ENCODE peak calls at places on chromosome 19, in five cellular contexts. U is Panc1, T is K562, Z is HepG2, F is upper lobe of left lung. Y is an unnamed sample.

GRCh38 chr19:17963936-17964691 is 2.8 kb upstream of the KCNN1 start:
- ATAC-seq in U (no peak), T (no peak), Z (no peak), F (no peak), Y (no peak)

GRCh38 chr19:27746691-27747380 is 1466.1 kb downstream of the UQCRFS1 start:
- ATAC-seq in U (peak; percentile 83), T (peak; percentile 73), Z (no peak), F (peak; percentile 37), Y (peak; percentile 36)

GRCh38 chr19:17385878-17386611 is 8.0 kb downstream of the CCDC194 start:
- ATAC-seq in U (peak; percentile 66), T (peak; percentile 80), Z (peak; percentile 68), F (peak; percentile 74), Y (peak; percentile 39)

GRCh38 chr19:47436712-47437401 is 17.5 kb upstream of the MEIS3 start:
- ATAC-seq in U (peak; percentile 96), T (peak; percentile 97), Z (peak; percentile 92), F (peak; percentile 94), Y (peak; percentile 87)

GRCh38 chr19:1752757-1753728 is at the start of gene ONECUT3:
- ATAC-seq in U (peak; percentile 60), T (no peak), Z (no peak), F (no peak), Y (no peak)

GRCh38 chr19:27522223-27522622 is 1690.7 kb downstream of the UQCRFS1 start:
- ATAC-seq in U (no peak), T (no peak), Z (no peak), F (no peak), Y (no peak)

GRCh38 chr19:13959962-13960862 is 7.9 kb downstream of the DCAF15 start:
- ATAC-seq in U (peak; percentile 52), T (peak; percentile 69), Z (peak; percentile 66), F (no peak), Y (no peak)

GRCh38 chr19:18083929-18084684 is 2.6 kb downstream of the IL12RB1 start:
- ATAC-seq in U (no peak), T (no peak), Z (no peak), F (no peak), Y (no peak)

GRCh38 chr19:18051887-18052286 is 34.8 kb downstream of the IL12RB1 start:
- ATAC-seq in U (no peak), T (no peak), Z (no peak), F (peak; percentile 39), Y (peak; percentile 58)

GRCh38 chr19:35328851-35329285 is at the start of gene CD22:
- ATAC-seq in U (no peak), T (no peak), Z (no peak), F (no peak), Y (no peak)

GRCh38 chr19:57099199-57099661 is 20.6 kb upstream of the USP29 start:
- ATAC-seq in U (peak; percentile 88), T (peak; percentile 77), Z (peak; percentile 78), F (peak; percentile 81), Y (peak; percentile 46)

GRCh38 chr19:55442372-55443044 is 592 bp downstream of the SHISA7 start:
- ATAC-seq in U (peak; percentile 59), T (no peak), Z (no peak), F (no peak), Y (no peak)
- H3K4me3 ChIP-seq in U (no peak overlapping the region), T (peak overlapping the region; percentile 0), Z (no peak overlapping the region), F (no peak overlapping the region), Y (no peak overlapping the region)

GRCh38 chr19:44758596-44758995 is 10.1 kb downstream of the BCL3 start:
- ATAC-seq in U (peak; percentile 8), T (no peak), Z (no peak), F (no peak), Y (no peak)

GRCh38 chr19:44756089-44756562 is 7.6 kb downstream of the BCL3 start:
- ATAC-seq in U (no peak), T (no peak), Z (no peak), F (no peak), Y (no peak)

GRCh38 chr19:44759083-44759804 is 10.7 kb downstream of the BCL3 start:
- ATAC-seq in U (no peak), T (no peak), Z (no peak), F (no peak), Y (no peak)

GRCh38 chr19:44757057-44757734 is 8.7 kb downstream of the BCL3 start:
- ATAC-seq in U (peak; percentile 12), T (no peak), Z (no peak), F (peak; percentile 46), Y (peak; percentile 60)

DNA sequence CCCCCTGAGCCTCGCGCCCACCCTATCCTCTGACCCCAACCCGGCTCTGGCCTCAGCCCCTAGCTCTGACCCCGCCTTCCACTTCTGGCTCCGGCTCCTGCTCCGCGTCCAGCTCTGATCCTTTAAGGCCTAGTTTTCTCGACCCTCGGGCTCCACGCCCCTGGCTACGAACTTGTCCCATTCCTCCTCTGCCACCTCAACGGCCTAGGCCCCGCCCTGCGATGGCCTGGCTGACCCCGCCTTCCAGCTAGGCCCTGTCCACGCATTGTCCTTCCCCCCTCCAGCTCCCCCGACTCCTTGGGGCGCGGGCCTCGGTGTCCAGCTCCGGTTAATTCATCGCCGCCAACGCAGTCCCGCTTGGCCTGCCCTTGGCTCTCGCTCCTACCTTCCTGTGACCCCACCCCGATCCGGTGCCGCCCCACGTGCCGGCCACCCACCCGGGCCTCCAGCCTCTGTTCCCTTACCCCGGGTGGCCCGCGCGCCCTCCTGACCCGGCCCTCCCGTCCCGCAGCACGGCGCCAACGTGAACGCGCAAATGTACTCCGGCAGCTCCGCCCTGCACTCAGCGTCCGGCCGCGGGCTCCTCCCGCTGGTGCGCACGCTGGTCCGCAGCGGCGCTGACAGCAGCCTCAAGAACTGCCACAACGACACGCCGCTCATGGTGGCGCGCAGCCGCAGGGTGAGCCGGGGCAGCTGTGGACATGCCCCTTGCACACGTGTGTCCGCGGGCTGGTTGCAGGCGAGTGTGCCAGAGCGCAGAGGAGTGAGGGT is 9.4 kb downstream of the BCL3 start:
- ATAC-seq in U (no peak), T (no peak), Z (no peak), F (peak; percentile 45), Y (peak; percentile 63)
- TF ChIP-seq CTCF in U (no peak), T (no peak), Z (no peak), F (peak; percentile 31), Y (peak; percentile 24)

GRCh38 chr19:3068071-3068470 is 5.8 kb upstream of the TLE5 start:
- ATAC-seq in U (no peak), T (no peak), Z (no peak), F (no peak), Y (no peak)
- TF ChIP-seq POLR2AphosphoS5 in U (no peak), T (no peak), Z (no peak), F (no peak), Y (no peak)

GRCh38 chr19:3365447-3366103 is 808 bp upstream of the NFIC start:
- ATAC-seq in U (peak; percentile 47), T (peak; percentile 45), Z (no peak), F (peak; percentile 77), Y (peak; percentile 74)
- H3K4me3 ChIP-seq in U (peak overlapping the region; percentile 47), T (peak overlapping the region; percentile 53), Z (peak overlapping the region; percentile 37), F (peak overlapping the region; percentile 78), Y (peak overlapping the region; percentile 94)

GRCh38 chr19:49223472-49223871 is 65.9 kb downstream of the TRPM4 start:
- ATAC-seq in U (no peak), T (no peak), Z (no peak), F (no peak), Y (no peak)

GRCh38 chr19:49222528-49222927 is 64.9 kb downstream of the TRPM4 start:
- ATAC-seq in U (no peak), T (no peak), Z (no peak), F (no peak), Y (no peak)

GRCh38 chr19:49229416-49229815 is 71.8 kb downstream of the TRPM4 start:
- ATAC-seq in U (no peak), T (no peak), Z (no peak), F (no peak), Y (no peak)

GRCh38 chr19:49222011-49222410 is 64.4 kb downstream of the TRPM4 start:
- ATAC-seq in U (no peak), T (no peak), Z (no peak), F (no peak), Y (no peak)

GRCh38 chr19:49224856-49225255 is 67.3 kb downstream of the TRPM4 start:
- ATAC-seq in U (peak; percentile 92), T (peak; percentile 89), Z (peak; percentile 76), F (no peak), Y (no peak)
- TF ChIP-seq CTCF in U (peak; percentile 77), T (peak; percentile 77), Z (peak; percentile 81), F (peak; percentile 38), Y (peak; percentile 6)

DNA sequence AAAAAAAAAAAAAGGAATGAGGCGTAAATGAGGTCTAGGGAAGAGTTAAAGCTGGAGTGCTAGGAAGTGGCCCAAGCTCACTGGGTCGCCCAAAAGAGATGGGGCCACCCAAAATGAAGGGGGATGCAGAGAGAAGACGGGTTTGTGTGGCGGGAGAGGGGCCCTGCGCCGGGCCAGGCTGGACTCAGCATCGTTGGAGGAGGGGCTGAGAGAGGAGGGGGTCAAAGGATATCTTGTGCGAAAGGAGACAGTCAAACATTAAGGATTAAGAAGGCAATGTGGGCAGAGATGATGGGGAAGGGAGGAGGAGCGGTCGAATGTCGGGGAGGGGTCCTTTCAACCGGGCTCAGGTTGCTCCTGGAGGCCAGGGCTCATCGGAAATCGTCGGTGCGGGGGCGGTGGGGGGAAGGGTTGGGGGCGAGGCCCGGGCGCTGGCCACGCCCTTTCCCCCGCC is 825 bp upstream of the CARM1 start:
- ATAC-seq in U (peak; percentile 22), T (no peak), Z (peak; percentile 52), F (peak; percentile 0), Y (no peak)
- TF ChIP-seq POLR2AphosphoS5 in U (no peak), T (peak; percentile 61), Z (peak; percentile 68), F (no peak), Y (no peak)

GRCh38 chr19:51123381-51124186 is 1.1 kb upstream of the SIGLEC9 start:
- ATAC-seq in U (no peak), T (no peak), Z (no peak), F (peak; percentile 65), Y (no peak)
- H3K4me3 ChIP-seq in U (no peak overlapping the region), T (no peak overlapping the region), Z (no peak overlapping the region), F (peak overlapping the region; percentile 23), Y (no peak overlapping the region)

GRCh38 chr19:45854167-45854778 is 8.7 kb downstream of the SYMPK start:
- ATAC-seq in U (no peak), T (no peak), Z (no peak), F (no peak), Y (no peak)

GRCh38 chr19:45852941-45853340 is 10.0 kb downstream of the SYMPK start:
- ATAC-seq in U (no peak), T (no peak), Z (no peak), F (peak; percentile 75), Y (no peak)

GRCh38 chr19:45847661-45848060 is 15.3 kb downstream of the SYMPK start:
- ATAC-seq in U (no peak), T (no peak), Z (no peak), F (no peak), Y (no peak)

GRCh38 chr19:45852145-45852750 is 10.7 kb downstream of the SYMPK start:
- ATAC-seq in U (no peak), T (no peak), Z (no peak), F (no peak), Y (no peak)

GRCh38 chr19:45848922-45849321 is 14.0 kb downstream of the SYMPK start:
- ATAC-seq in U (no peak), T (peak; percentile 79), Z (peak; percentile 80), F (no peak), Y (no peak)
- TF ChIP-seq CTCF in U (no peak), T (peak; percentile 36), Z (no peak), F (no peak), Y (no peak)